ENCODE peak calls at places on chromosomes 1 and 21, in ten cellular contexts. M is uterus; V is left lung; E is endodermal cell; K is CD8-positive, alpha-beta T cell; C is cardiac muscle cell; D is neural progenitor cell; P is prostate gland; O is upper lobe of right lung; B is psoas muscle. Q is an unnamed sample.

GRCh38 chr21:41460578-41461527 is 34.8 kb downstream of the MX1 start:
- DNase-seq in M (peak; percentile 65), V (peak; percentile 89), E (peak; percentile 85), K (peak; percentile 34), C (peak; percentile 75), D (peak; percentile 77), P (peak; percentile 80), O (peak; percentile 83), B (peak; percentile 72), Q (peak; percentile 73)

GRCh38 chr1:85343213-85343611 is 66.8 kb upstream of the BCL10 start:
- DNase-seq in M (no peak), V (no peak), E (no peak), K (no peak), C (no peak), D (no peak), P (no peak), O (no peak), B (no peak), Q (no peak)

GRCh38 chr1:82778612-82779011 is 977.9 kb downstream of the ADGRL2 start:
- DNase-seq in M (no peak), V (no peak), E (peak; percentile 68), K (no peak), C (peak; percentile 7), D (peak; percentile 4), P (no peak), O (no peak), B (no peak), Q (no peak)

GRCh38 chr1:22861764-22862440 is 110.8 kb downstream of the LACTBL1 start:
- DNase-seq in M (no peak), V (no peak), E (peak; percentile 79), K (no peak), C (peak; percentile 80), D (peak; percentile 61), P (no peak), O (no peak), B (no peak), Q (peak; percentile 30)

GRCh38 chr1:229148041-229148671 is 122.8 kb upstream of the RAB4A start:
- DNase-seq in M (no peak), V (no peak), E (peak; percentile 87), K (no peak), C (peak; percentile 65), D (peak; percentile 66), P (no peak), O (no peak), B (no peak), Q (no peak)

GRCh38 chr1:150979007-150979722 is 2.9 kb upstream of the ANXA9 start:
- DNase-seq in M (peak; percentile 94), V (peak; percentile 86), E (peak; percentile 97), K (peak; percentile 88), C (peak; percentile 93), D (peak; percentile 94), P (peak; percentile 85), O (peak; percentile 86), B (peak; percentile 85), Q (peak; percentile 66)

GRCh38 chr1:247906504-247907047 is 11.2 kb downstream of the OR2W3 start:
- DNase-seq in M (no peak), V (no peak), E (no peak), K (no peak), C (no peak), D (no peak), P (no peak), O (no peak), B (no peak), Q (peak; percentile 47)

GRCh38 chr1:152796421-152796820 is at the start of gene LCE1D:
- DNase-seq in M (no peak), V (no peak), E (no peak), K (no peak), C (no peak), D (no peak), P (no peak), O (no peak), B (no peak), Q (no peak)

GRCh38 chr1:164592634-164593033 is 33.6 kb downstream of the PBX1 start:
- DNase-seq in M (no peak), V (no peak), E (no peak), K (no peak), C (no peak), D (no peak), P (no peak), O (no peak), B (no peak), Q (no peak)

GRCh38 chr1:234881893-234882771 is 246.5 kb downstream of the TOMM20 start:
- DNase-seq in M (no peak), V (no peak), E (no peak), K (no peak), C (no peak), D (no peak), P (no peak), O (no peak), B (no peak), Q (no peak)
- TF ChIP-seq CTCF in M (no peak), V (no peak), E (no peak), K (no peak), C (no peak), D (no peak), P (no peak), O (no peak), B (no peak), Q (no peak)

GRCh38 chr1:21313146-21313885 is 23.1 kb upstream of the ECE1 start:
- DNase-seq in M (peak; percentile 74), V (no peak), E (peak; percentile 63), K (no peak), C (no peak), D (no peak), P (no peak), O (no peak), B (peak; percentile 50), Q (no peak)

GRCh38 chr1:21308847-21309652 is 18.8 kb upstream of the ECE1 start:
- DNase-seq in M (peak; percentile 89), V (no peak), E (peak; percentile 79), K (no peak), C (no peak), D (peak; percentile 52), P (peak; percentile 65), O (no peak), B (no peak), Q (peak; percentile 65)

GRCh38 chr1:21312407-21312992 is 22.2 kb upstream of the ECE1 start:
- DNase-seq in M (no peak), V (no peak), E (no peak), K (no peak), C (no peak), D (no peak), P (no peak), O (no peak), B (no peak), Q (no peak)

GRCh38 chr1:21308330-21308729 is 18.1 kb upstream of the ECE1 start:
- DNase-seq in M (peak; percentile 54), V (no peak), E (peak; percentile 50), K (no peak), C (no peak), D (no peak), P (no peak), O (no peak), B (no peak), Q (no peak)

GRCh38 chr1:21311016-21311415 is 20.8 kb upstream of the ECE1 start:
- DNase-seq in M (no peak), V (no peak), E (no peak), K (no peak), C (no peak), D (no peak), P (no peak), O (no peak), B (no peak), Q (no peak)
- H3K4me1 ChIP-seq in M (peaks cover 23% of the 10 kb centered on the region), V (no peaks in the 10 kb centered on the region), E (peaks cover 23% of the 10 kb centered on the region), K (peaks cover 31% of the 10 kb centered on the region), C (peaks cover 26% of the 10 kb centered on the region), D (peaks cover 47% of the 10 kb centered on the region), P (peaks cover 14% of the 10 kb centered on the region), O (peaks cover 17% of the 10 kb centered on the region), B (peaks cover 4% of the 10 kb centered on the region), Q (peaks cover 5% of the 10 kb centered on the region)

DNA sequence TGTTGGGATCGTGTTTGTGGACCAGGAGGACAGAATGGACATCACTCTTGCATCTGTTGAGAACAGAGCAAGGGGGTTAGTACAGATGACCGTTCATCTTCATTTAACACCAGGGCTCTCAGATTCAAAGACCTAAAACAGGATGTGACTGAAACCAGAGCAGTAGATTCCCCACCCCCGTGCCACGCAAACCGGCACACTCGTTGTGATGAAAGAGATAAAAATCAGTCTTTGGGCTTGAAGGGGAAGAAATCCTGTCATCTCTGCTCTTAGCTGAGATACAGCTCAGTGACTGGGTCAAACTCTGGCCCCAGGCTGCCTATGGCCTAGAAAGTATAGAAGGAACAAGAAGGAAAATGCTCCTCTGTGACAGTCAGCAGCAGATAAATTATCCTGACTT is 146.2 kb upstream of the KRTAP19-8 start:
- DNase-seq in M (no peak), V (no peak), E (no peak), K (peak; percentile 54), C (no peak), D (no peak), P (no peak), O (no peak), B (no peak), Q (no peak)
- H3K27ac ChIP-seq in M (no peak overlapping the region), V (no peak overlapping the region), E (no peak overlapping the region), K (no peak overlapping the region), C (no peak overlapping the region), D (no peak overlapping the region), P (no peak overlapping the region), O (no peak overlapping the region), B (no peak overlapping the region), Q (no peak overlapping the region)

GRCh38 chr1:240946926-240947325 is 335.0 kb upstream of the GREM2 start:
- DNase-seq in M (no peak), V (no peak), E (peak; percentile 59), K (no peak), C (peak; percentile 61), D (peak; percentile 56), P (peak; percentile 14), O (no peak), B (no peak), Q (no peak)
- TF ChIP-seq CTCF in M (no peak), V (no peak), E (peak; percentile 70), K (no peak), C (peak; percentile 22), D (peak; percentile 48), P (peak; percentile 47), O (peak; percentile 39), B (no peak), Q (peak; percentile 34)

Q was measured in foreskin keratinocyte.